ENCODE peak calls at places on chromosomes 16 and 17, in four cellular contexts. Q is dorsolateral prefrontal cortex, U is lung, X is fibroblast of lung. L is an unnamed sample.

GRCh38 chr17:80656590-80656989 is 112.0 kb downstream of the RPTOR start:
- DNase-seq in U (no peak), Q (no peak), X (no peak), L (no peak)

GRCh38 chr16:20901441-20902112 is 1.0 kb downstream of the LYRM1 start:
- DNase-seq in Q (peak; percentile 47), X (peak; percentile 66), U (peak; percentile 67), L (peak; percentile 59)

GRCh38 chr17:7429722-7430121 is 1.1 kb downstream of the SPEM3 start:
- DNase-seq in Q (no peak), X (no peak), U (no peak), L (no peak)

GRCh38 chr17:79444226-79444625 is 166.6 kb downstream of the RBFOX3 start:
- DNase-seq in U (no peak), Q (no peak), X (no peak), L (no peak)

GRCh38 chr17:42266918-42267766 is 9.0 kb downstream of the STAT5B start:
- DNase-seq in X (peak; percentile 99), Q (no peak), U (no peak), L (peak; percentile 81)

GRCh38 chr17:81234506-81234855 is 4.4 kb downstream of the TEPSIN start:
- DNase-seq in U (no peak), X (no peak), Q (no peak), L (no peak)

GRCh38 chr17:55348749-55349354 is 72.8 kb downstream of the MMD start:
- DNase-seq in U (peak; percentile 44), X (peak; percentile 63), Q (no peak), L (peak; percentile 60)

GRCh38 chr16:76676356-76676755 is 399.2 kb downstream of the CNTNAP4 start:
- DNase-seq in X (no peak), Q (no peak), U (no peak), L (peak; percentile 20)

GRCh38 chr17:61836266-61837174 is 26.8 kb downstream of the BRIP1 start:
- DNase-seq in X (no peak), U (no peak), Q (no peak), L (no peak)

GRCh38 chr17:5203178-5203907 is 11.7 kb upstream of the ZNF594 start:
- DNase-seq in U (no peak), X (no peak), Q (no peak), L (no peak)

GRCh38 chr17:31536451-31536850 is 145.0 kb downstream of the RAB11FIP4 start:
- DNase-seq in Q (no peak), X (no peak), U (no peak), L (no peak)

GRCh38 chr16:2749936-2750335 is 2.5 kb upstream of the SRRM2 start:
- DNase-seq in X (no peak), Q (no peak), U (no peak), L (no peak)

GRCh38 chr17:64622931-64623654 is 39.0 kb downstream of the SMURF2 start:
- DNase-seq in U (no peak), Q (no peak), X (peak; percentile 73), L (peak; percentile 79)

GRCh38 chr16:27237229-27238015 is 31.1 kb downstream of the NSMCE1 start:
- DNase-seq in Q (no peak), U (no peak), X (peak; percentile 14), L (no peak)
- TF ChIP-seq CTCF in Q (no peak), U (no peak), X (no peak), L (no peak)

GRCh38 chr16:53022374-53022773 is 30.3 kb downstream of the CHD9NB start:
- DNase-seq in Q (no peak), U (peak; percentile 34), X (peak; percentile 52), L (peak; percentile 65)
- TF ChIP-seq CTCF in Q (peak; percentile 49), U (peak; percentile 25), X (peak; percentile 46), L (peak; percentile 74)

DNA sequence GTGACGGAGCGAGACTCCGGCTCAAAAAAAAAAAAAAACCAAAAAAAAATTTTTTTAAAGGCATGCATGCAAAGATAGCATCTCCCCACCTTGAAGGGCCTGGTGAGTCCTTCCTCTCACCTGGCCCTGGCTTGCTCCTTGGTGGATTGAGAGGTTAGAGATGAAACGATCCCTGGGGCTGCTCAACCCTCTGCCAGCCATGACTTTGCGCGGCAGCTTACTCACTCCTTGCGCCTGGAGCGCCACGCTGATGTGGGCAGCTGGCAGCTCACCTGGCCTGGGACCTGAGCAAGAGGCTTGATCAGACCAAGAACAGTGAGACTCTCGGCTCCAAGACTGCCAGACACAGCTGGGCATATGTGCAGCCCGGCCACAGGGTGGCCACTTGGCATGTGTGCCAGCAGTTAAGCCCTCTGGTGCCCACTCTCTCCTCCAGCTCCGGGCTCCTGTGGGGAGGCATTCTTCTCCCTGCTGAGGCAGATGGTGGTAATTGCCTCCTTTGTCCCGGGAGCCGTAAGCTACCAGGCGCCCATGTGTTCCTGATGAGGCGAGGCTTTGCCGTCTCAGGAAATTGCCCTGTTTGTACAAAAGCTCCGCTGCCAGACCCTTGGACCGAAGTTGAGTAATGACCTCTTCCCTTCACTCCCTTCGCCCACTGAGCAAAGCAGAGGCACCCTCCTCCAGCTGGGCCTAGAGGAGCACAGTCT is 5.1 kb upstream of the EVPL start:
- DNase-seq in U (no peak), X (no peak), Q (no peak), L (no peak)
- TF ChIP-seq CTCF in U (no peak), X (no peak), Q (no peak), L (no peak)

DNA sequence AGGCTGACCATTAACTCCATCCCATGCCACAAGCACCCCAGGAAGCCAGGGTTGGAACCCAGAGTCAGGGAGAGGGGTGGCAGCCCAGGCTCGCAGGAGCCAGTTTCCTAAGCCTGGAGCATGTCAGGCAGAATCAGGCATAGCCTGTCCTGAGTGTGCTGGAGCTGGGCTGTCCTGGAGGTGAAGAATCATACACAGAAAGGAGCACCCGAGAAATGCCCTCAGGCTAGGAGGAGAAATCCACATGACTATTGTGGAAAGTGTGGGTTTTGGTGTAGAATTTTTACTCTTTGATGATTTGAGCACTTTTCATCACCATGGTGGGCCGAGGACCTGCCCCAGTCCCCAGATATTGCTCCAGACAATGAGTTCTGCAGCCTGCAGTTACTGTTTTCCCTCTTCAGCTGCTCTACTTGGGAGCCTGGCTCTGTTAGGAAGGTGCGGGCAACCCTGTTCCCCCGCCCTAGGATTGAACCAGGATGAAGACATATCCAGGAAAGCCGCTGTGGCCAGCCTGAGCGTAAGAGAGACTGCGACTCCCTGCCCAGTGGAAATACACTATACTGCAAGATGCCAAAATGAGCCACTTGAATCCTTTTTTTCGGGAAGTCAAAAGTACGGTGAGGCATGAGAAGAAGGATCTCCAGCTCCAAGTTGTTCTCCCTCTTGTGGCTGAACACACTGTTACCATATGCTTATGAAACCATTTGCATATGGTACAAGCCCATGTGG is 29.0 kb upstream of the HEATR6 start:
- DNase-seq in Q (no peak), U (peak; percentile 28), X (no peak), L (peak; percentile 20)
- TF ChIP-seq CTCF in Q (no peak), U (no peak), X (no peak), L (no peak)

DNA sequence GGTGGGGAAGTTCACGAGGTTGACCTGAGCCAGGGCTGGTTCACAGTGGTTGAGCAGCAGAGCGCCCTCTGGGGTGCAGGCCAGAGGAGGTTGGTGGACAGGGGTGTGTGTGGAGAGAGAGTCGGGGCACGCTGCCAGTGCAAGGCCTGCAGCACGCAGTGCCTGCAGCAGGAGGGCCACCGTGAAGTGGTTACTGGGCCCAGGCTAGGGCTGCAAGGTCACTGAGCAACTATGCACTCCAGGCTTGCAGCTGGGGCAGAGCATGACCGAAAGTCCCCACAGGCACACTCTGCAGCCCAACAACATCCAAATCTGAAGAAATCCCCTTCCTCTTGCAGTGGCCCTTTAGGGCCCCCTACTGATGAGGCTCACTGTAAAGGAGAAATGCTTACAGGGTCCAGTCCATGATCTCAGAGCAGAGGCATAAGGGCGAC is 89.1 kb upstream of the NOL11 start:
- DNase-seq in X (peak; percentile 28), Q (no peak), U (peak; percentile 44), L (peak; percentile 8)
- TF ChIP-seq CTCF in X (peak; percentile 14), Q (no peak), U (no peak), L (no peak)